ENCODE peak calls at places on chromosomes 16 and 17, in seven cellular contexts. H, I, N, R, G, V and Q are unnamed samples.

GRCh38 chr17:64750891-64751677 is 89.0 kb upstream of the SMURF2 start:
- DNase-seq in H (no peak), R (no peak), I (no peak), N (no peak), V (no peak), G (no peak), Q (no peak)

GRCh38 chr16:12971216-12971615 is 69.8 kb downstream of the SHISA9 start:
- DNase-seq in I (peak), G (no peak), V (no peak), N (no peak), R (no peak), H (no peak), Q (peak)

GRCh38 chr16:48099455-48099854 is 56.3 kb downstream of the ABCC12 start:
- DNase-seq in R (peak), H (no peak), N (no peak), I (no peak), G (no peak), V (no peak), Q (no peak)

GRCh38 chr17:77475012-77475976 is 334.5 kb downstream of the SEC14L1 start:
- DNase-seq in R (no peak), V (peak), H (no peak), N (peak), G (peak), I (peak), Q (no peak)

GRCh38 chr17:70278846-70279465 is 109.6 kb downstream of the KCNJ2 start:
- DNase-seq in R (no peak), I (no peak), V (no peak), G (no peak), H (no peak), N (no peak), Q (no peak)

GRCh38 chr16:6122401-6122800 is 1024.8 kb upstream of the EEF2KMT start:
- DNase-seq in N (no peak), R (no peak), H (no peak), V (no peak), I (no peak), G (no peak), Q (no peak)

GRCh38 chr17:73359255-73359816 is 47.5 kb upstream of the CDC42EP4 start:
- DNase-seq in V (no peak), I (no peak), R (no peak), G (no peak), N (no peak), H (no peak), Q (no peak)

GRCh38 chr16:1458336-1458976 is 14.1 kb upstream of the CCDC154 start:
- DNase-seq in N (no peak), H (no peak), I (no peak), R (no peak), G (no peak), V (no peak), Q (no peak)

GRCh38 chr16:17829826-17830225 is 359.1 kb upstream of the XYLT1 start:
- DNase-seq in V (no peak), G (peak), R (no peak), I (no peak), H (no peak), N (no peak), Q (no peak)

GRCh38 chr17:30199600-30199999 is 35.9 kb downstream of the SLC6A4 start:
- DNase-seq in V (no peak), H (no peak), I (no peak), G (no peak), N (no peak), R (no peak), Q (no peak)

GRCh38 chr16:73067671-73068545 is 20.0 kb upstream of the ZFHX3 start:
- DNase-seq in R (no peak), G (no peak), H (no peak), V (no peak), I (no peak), N (no peak), Q (no peak)

GRCh38 chr16:3431779-3432219 is 11.5 kb downstream of the ZNF597 start:
- DNase-seq in R (peak), G (no peak), H (no peak), N (peak), V (no peak), I (peak), Q (no peak)

GRCh38 chr16:19162085-19162484 is 6.0 kb upstream of the SYT17 start:
- DNase-seq in V (no peak), I (no peak), R (no peak), N (no peak), H (no peak), G (no peak), Q (no peak)

GRCh38 chr17:726331-726919 is 6.0 kb upstream of the TLCD3A start:
- DNase-seq in G (no peak), I (no peak), V (no peak), N (no peak), R (no peak), H (peak), Q (no peak)

GRCh38 chr17:47231866-47232265 is 21.8 kb upstream of the ITGB3 start:
- DNase-seq in R (no peak), N (no peak), I (no peak), H (no peak), G (no peak), V (no peak), Q (no peak)

GRCh38 chr16:27405546-27406451 is 3.8 kb downstream of the IL21R start:
- DNase-seq in H (peak), N (no peak), I (no peak), V (no peak), G (no peak), R (no peak), Q (no peak)

GRCh38 chr17:73297934-73298861 is 13.6 kb downstream of the CDC42EP4 start:
- DNase-seq in N (no peak), G (no peak), V (no peak), R (no peak), I (peak), H (no peak), Q (no peak)

GRCh38 chr16:76705883-76706282 is 428.7 kb downstream of the CNTNAP4 start:
- DNase-seq in N (no peak), I (no peak), G (no peak), V (no peak), H (no peak), R (no peak), Q (no peak)

GRCh38 chr17:18181358-18181757 is 2.3 kb upstream of the ALKBH5 start:
- DNase-seq in R (no peak), I (no peak), V (no peak), N (no peak), H (no peak), G (no peak), Q (no peak)

GRCh38 chr17:82320956-82321927 is 3.8 kb upstream of the CD7 start:
- DNase-seq in N (peak), G (no peak), R (no peak), I (peak), V (no peak), H (peak), Q (no peak)

GRCh38 chr16:8763899-8764298 is 33.5 kb downstream of the TMEM186 start:
- DNase-seq in I (no peak), H (peak), N (no peak), G (no peak), V (no peak), R (no peak), Q (no peak)

GRCh38 chr17:27771576-27771975 is 28.8 kb downstream of the NOS2 start:
- DNase-seq in H (no peak), I (no peak), G (no peak), R (no peak), N (no peak), V (no peak), Q (no peak)

GRCh38 chr17:62725791-62726249 is 82.3 kb downstream of the MARCHF10 start:
- DNase-seq in R (no peak), H (no peak), V (no peak), N (no peak), G (no peak), I (peak), Q (no peak)

GRCh38 chr17:30211371-30211770 is 24.1 kb downstream of the SLC6A4 start:
- DNase-seq in I (no peak), H (no peak), N (no peak), R (no peak), G (no peak), V (no peak), Q (no peak)

GRCh38 chr16:84883301-84883700 is 63.5 kb downstream of the CRISPLD2 start:
- DNase-seq in R (peak), N (no peak), V (no peak), H (no peak), G (no peak), I (no peak), Q (no peak)

GRCh38 chr16:84881702-84882521 is 62.1 kb downstream of the CRISPLD2 start:
- DNase-seq in N (no peak), V (peak), G (peak), R (peak), H (no peak), I (no peak), Q (no peak)

GRCh38 chr16:84885024-84885910 is 65.5 kb downstream of the CRISPLD2 start:
- DNase-seq in R (peak), V (no peak), G (no peak), I (no peak), H (peak), N (no peak), Q (no peak)

GRCh38 chr16:84886536-84887090 is 66.8 kb downstream of the CRISPLD2 start:
- DNase-seq in I (no peak), R (no peak), G (no peak), V (no peak), N (no peak), H (no peak), Q (no peak)

DNA sequence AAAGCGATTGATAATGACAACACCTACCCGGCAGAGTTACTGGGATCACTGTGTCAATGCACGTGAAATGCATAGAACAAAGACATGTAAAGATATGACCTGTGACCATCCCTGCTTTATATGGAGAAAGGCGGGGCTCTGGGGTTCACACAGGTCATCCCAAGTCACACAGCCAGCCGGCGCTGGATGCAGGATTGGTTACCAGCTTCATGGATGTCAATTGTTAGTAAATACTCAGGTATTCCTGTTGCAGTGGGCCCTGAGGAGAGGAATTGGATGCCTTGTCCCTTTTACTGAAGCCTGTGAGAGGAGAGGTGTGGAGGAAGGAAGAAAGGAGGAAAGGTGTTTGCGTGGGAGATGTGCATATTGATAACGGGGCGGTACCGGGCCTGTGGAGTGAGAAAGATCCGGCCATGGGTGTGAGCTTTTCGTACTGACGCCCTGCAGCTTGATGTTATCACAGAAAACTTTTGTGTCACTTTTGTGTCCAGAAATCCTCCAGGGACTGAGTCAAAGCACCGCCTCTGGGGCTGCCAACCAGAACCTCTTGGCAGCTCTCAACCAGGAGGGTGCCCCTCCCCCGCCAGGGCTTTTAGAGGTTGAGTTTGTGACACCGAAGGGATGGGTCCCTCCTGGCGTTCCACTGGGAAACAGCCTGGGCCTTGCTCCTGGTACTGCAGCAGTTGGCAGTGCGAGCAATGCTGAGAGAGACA is 64.7 kb downstream of the CRISPLD2 start:
- DNase-seq in V (no peak), R (peak), H (peak), N (no peak), G (no peak), I (no peak), Q (no peak)
- H3K4me3 ChIP-seq in V (no peak), R (no peak), H (no peak), N (no peak), G (no peak), I (no peak), Q (no peak)

GRCh38 chr17:68248886-68249872 is 1.3 kb downstream of the AMZ2 start:
- DNase-seq in V (no peak), G (no peak), R (no peak), N (no peak), H (no peak), I (peak), Q (no peak)
- H3K4me3 ChIP-seq in V (no peak), G (peak), R (peak), N (peak), H (no peak), I (peak), Q (peak)

GRCh38 chr17:4945944-4946280 is 2.4 kb downstream of the PFN1 start:
- DNase-seq in V (no peak), N (no peak), I (no peak), G (no peak), H (peak), R (no peak), Q (no peak)

GRCh38 chr17:4942760-4943508 is 2.9 kb downstream of the RNF167 start:
- DNase-seq in G (no peak), V (no peak), I (no peak), N (no peak), H (no peak), R (no peak), Q (no peak)

GRCh38 chr17:4944163-4944553 is 4.1 kb downstream of the RNF167 start:
- DNase-seq in V (no peak), N (peak), I (peak), H (peak), R (peak), G (no peak), Q (peak)

GRCh38 chr17:4945176-4945943 is 3.0 kb downstream of the PFN1 start:
- DNase-seq in R (peak), G (peak), I (peak), H (peak), V (peak), N (peak), Q (no peak)

DNA sequence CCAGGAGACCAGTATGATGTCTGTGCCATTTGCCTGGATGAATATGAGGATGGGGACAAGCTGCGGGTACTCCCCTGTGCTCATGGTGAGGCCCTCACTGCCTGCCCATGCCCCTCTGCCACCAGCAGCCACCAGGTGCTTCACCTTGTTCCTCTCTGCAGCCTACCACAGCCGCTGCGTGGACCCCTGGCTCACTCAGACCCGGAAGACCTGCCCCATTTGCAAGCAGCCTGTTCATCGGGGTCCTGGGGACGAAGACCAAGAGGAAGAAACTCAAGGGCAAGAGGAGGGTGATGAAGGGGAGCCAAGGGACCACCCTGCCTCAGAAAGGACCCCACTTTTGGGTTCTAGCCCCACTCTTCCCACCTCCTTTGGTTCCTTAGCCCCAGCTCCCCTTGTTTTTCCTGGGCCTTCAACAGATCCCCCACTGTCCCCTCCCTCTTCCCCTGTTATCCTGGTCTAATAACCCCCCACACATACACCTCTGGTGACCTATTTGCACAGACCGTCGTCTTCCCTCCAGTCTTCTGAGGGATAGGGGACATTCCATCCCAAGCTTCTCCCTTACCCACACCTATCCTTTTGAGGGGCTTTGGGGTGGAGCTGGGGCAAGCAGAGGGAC is 3.7 kb downstream of the PFN1 start:
- DNase-seq in H (peak), V (no peak), I (no peak), R (peak), G (no peak), N (no peak), Q (no peak)
- H3K4me3 ChIP-seq in H (no peak), V (peak), I (peak), R (peak), G (peak), N (peak), Q (peak)

GRCh38 chr16:85370881-85371651 is 242.1 kb upstream of the GSE1 start:
- DNase-seq in R (peak), V (no peak), H (no peak), G (no peak), N (no peak), I (no peak), Q (no peak)
- H3K4me3 ChIP-seq in R (no peak), V (no peak), H (no peak), G (peak), N (no peak), I (no peak), Q (no peak)

DNA sequence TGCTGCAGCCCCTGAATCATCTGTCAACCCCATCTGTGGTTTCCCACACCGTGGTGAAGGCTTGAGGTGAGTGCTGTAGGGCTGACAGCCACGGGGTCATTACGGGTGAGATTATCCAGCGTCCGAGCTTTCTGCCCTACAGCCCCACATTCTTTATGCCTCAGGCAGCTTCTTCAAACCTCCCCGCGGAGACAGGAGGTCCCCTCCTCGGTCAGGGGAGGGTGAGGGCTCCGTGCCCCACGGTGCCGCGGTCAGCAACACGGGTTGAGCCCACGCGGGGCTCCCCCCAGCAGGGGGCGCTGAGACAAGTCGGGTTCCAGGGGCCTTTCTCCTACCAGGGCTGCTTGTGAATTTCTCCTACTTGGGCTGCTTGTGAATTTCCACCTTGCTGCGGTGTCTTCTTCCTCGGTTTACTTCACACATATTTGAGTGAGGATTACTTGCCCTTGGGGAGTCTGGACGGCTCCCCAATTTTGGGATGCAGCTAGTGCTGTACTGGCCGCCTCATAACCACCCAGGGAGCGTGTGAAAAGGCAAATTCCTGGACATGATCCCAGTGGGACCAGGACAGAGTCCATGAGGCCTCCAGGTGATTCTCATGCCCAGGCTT is 18.1 kb upstream of the WFIKKN2 start:
- DNase-seq in I (peak), G (no peak), N (no peak), R (peak), V (no peak), H (peak), Q (peak)
- H3K4me3 ChIP-seq in I (no peak), G (no peak), N (no peak), R (peak), V (no peak), H (no peak), Q (no peak)

DNA sequence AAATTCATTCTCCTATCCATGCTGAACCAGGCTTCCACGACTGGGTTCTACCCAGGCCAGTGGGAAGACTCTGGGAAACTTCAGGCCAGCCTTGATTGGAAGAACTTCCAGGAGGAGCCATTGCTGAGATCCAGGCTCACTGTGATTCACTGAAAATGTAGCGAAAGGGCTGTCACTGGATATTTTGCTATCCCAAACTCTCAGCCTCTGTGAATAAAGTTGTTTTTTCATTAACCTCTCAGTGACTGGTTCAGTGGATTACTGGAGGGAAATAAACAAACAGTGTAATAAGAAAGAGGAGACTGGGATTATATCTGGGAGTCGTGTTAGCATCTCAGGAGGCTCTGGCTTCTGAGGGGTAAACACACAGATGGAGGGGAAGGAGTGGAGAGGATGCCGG is 3.1 kb downstream of the FOXL1 start:
- DNase-seq in R (no peak), V (no peak), I (no peak), N (no peak), G (no peak), H (no peak), Q (no peak)
- H3K4me3 ChIP-seq in R (no peak), V (no peak), I (no peak), N (no peak), G (peak), H (no peak), Q (no peak)

GRCh38 chr17:48551601-48552452 is 6.9 kb upstream of the HOXB2 start:
- DNase-seq in N (no peak), R (no peak), V (no peak), G (no peak), H (peak), I (no peak), Q (no peak)

GRCh38 chr17:48548687-48549621 is 4.0 kb upstream of the HOXB2 start:
- DNase-seq in V (no peak), I (no peak), N (no peak), G (no peak), R (no peak), H (no peak), Q (no peak)

GRCh38 chr17:48549909-48550308 is 5.0 kb upstream of the HOXB2 start:
- DNase-seq in V (no peak), H (no peak), N (no peak), R (no peak), I (no peak), G (no peak), Q (no peak)

GRCh38 chr17:48551206-48551597 is 6.3 kb upstream of the HOXB2 start:
- DNase-seq in I (no peak), R (no peak), G (no peak), V (no peak), H (no peak), N (no peak), Q (no peak)

GRCh38 chr17:48550313-48551205 is 5.7 kb upstream of the HOXB2 start:
- DNase-seq in H (peak), G (no peak), R (no peak), I (no peak), V (no peak), N (no peak), Q (no peak)
- H3K4me3 ChIP-seq in H (peak), G (peak), R (no peak), I (no peak), V (no peak), N (no peak), Q (no peak)

GRCh38 chr17:58337126-58337599 is 8.6 kb upstream of the TSPOAP1 start:
- DNase-seq in I (peak), V (no peak), R (no peak), H (peak), N (peak), G (no peak), Q (no peak)
- H3K4me3 ChIP-seq in I (peak), V (no peak), R (no peak), H (no peak), N (peak), G (no peak), Q (peak)